ENCODE peak calls at places on chromosomes 2 and 18, in six cellular contexts. T, Y, G, U, F and V are unnamed samples.

GRCh38 chr18:45958730-45959129 is 8.4 kb downstream of the EPG5 start:
- DNase-seq in U (no peak), F (no peak), Y (no peak), T (no peak), G (no peak), V (peak; percentile 29)

GRCh38 chr2:64899081-64899865 is 89.9 kb upstream of the SLC1A4 start:
- DNase-seq in U (no peak), G (no peak), F (no peak), Y (no peak), T (no peak), V (no peak)

GRCh38 chr2:39723946-39724827 is 54.9 kb downstream of the THUMPD2 start:
- DNase-seq in Y (no peak), U (no peak), T (no peak), G (no peak), F (no peak), V (no peak)

GRCh38 chr2:70939001-70939846 is 3.5 kb downstream of the ATP6V1B1 start:
- DNase-seq in G (no peak), U (no peak), Y (peak; percentile 86), T (peak; percentile 80), F (no peak), V (no peak)

GRCh38 chr2:138334323-138334722 is 167.2 kb upstream of the SPOPL start:
- DNase-seq in T (no peak), U (no peak), F (no peak), G (no peak), Y (no peak), V (no peak)

GRCh38 chr2:73175663-73176204 is 26.6 kb upstream of the NOTO start:
- DNase-seq in G (no peak), Y (peak; percentile 90), T (peak; percentile 82), U (peak; percentile 88), F (peak; percentile 58), V (peak; percentile 9)

GRCh38 chr2:233466991-233467603 is 99.5 kb downstream of the USP40 start:
- DNase-seq in U (no peak), Y (no peak), G (no peak), F (no peak), T (no peak), V (no peak)

GRCh38 chr2:177885828-177886466 is 186.6 kb downstream of the PDE11A start:
- DNase-seq in U (no peak), F (no peak), G (no peak), Y (no peak), T (no peak), V (no peak)

GRCh38 chr2:239561448-239562001 is 160.7 kb upstream of the HDAC4 start:
- DNase-seq in U (no peak), Y (no peak), F (no peak), T (no peak), G (no peak), V (no peak)

GRCh38 chr2:227862227-227862740 is 9.1 kb upstream of the DAW1 start:
- DNase-seq in Y (peak; percentile 60), F (peak; percentile 70), U (peak; percentile 17), G (peak; percentile 51), T (peak; percentile 72), V (peak; percentile 36)

GRCh38 chr2:12488365-12488972 is 228.3 kb upstream of the TRIB2 start:
- DNase-seq in G (no peak), T (no peak), Y (no peak), U (no peak), F (no peak), V (no peak)

GRCh38 chr18:46578987-46579386 is 78.0 kb downstream of the LOXHD1 start:
- DNase-seq in G (no peak), Y (no peak), F (no peak), T (no peak), U (no peak), V (no peak)

GRCh38 chr2:200619275-200619674 is 33.5 kb downstream of the AOX1 start:
- DNase-seq in T (no peak), U (no peak), F (no peak), Y (no peak), G (no peak), V (no peak)

GRCh38 chr2:128736689-128737545 is 418.2 kb upstream of the HS6ST1 start:
- DNase-seq in G (peak; percentile 54), U (peak; percentile 81), Y (peak; percentile 91), F (peak; percentile 50), T (peak; percentile 95), V (peak; percentile 49)

GRCh38 chr18:45026162-45026561 is 345.5 kb downstream of the SETBP1 start:
- DNase-seq in T (no peak), Y (peak; percentile 18), G (no peak), F (no peak), U (no peak), V (no peak)

GRCh38 chr2:200939832-200940231 is 23.6 kb downstream of the ORC2 start:
- DNase-seq in G (no peak), T (no peak), Y (no peak), U (no peak), F (no peak), V (no peak)

GRCh38 chr2:223688094-223688835 is 86.1 kb upstream of the SCG2 start:
- DNase-seq in G (no peak), Y (peak; percentile 30), F (no peak), T (peak; percentile 20), U (no peak), V (no peak)

GRCh38 chr2:43169091-43169936 is 57.1 kb downstream of the ZFP36L2 start:
- DNase-seq in F (no peak), U (no peak), G (no peak), Y (no peak), T (no peak), V (no peak)

GRCh38 chr2:11988691-11989465 is 242.4 kb downstream of the LPIN1 start:
- DNase-seq in T (no peak), F (no peak), U (no peak), G (no peak), Y (no peak), V (no peak)

GRCh38 chr18:32677578-32677977 is 95.2 kb downstream of the KLHL14 start:
- DNase-seq in F (no peak), U (no peak), T (no peak), G (no peak), Y (no peak), V (no peak)

GRCh38 chr2:191183081-191183480 is 32.3 kb upstream of the STAT4 start:
- DNase-seq in G (no peak), U (no peak), T (no peak), F (no peak), Y (no peak), V (no peak)

GRCh38 chr2:207188601-207189000 is 22.9 kb upstream of the KLF7 start:
- DNase-seq in T (no peak), G (no peak), Y (no peak), F (peak; percentile 72), U (no peak), V (no peak)

GRCh38 chr2:54635554-54636152 is 87.8 kb upstream of the EML6 start:
- DNase-seq in G (no peak), F (peak; percentile 27), U (no peak), T (no peak), Y (no peak), V (no peak)

GRCh38 chr2:240757086-240757614 is 62.9 kb downstream of the KIF1A start:
- DNase-seq in G (no peak), F (no peak), T (no peak), Y (no peak), U (no peak), V (no peak)

GRCh38 chr2:183024701-183025100 is 13.6 kb downstream of the NCKAP1 start:
- DNase-seq in U (no peak), G (no peak), F (peak; percentile 31), Y (no peak), T (no peak), V (no peak)

GRCh38 chr2:85430780-85431601 is 12.5 kb downstream of the SH2D6 start:
- DNase-seq in G (no peak), T (peak; percentile 97), F (no peak), Y (peak; percentile 93), U (no peak), V (no peak)

GRCh38 chr18:44788334-44788733 is 107.6 kb downstream of the SETBP1 start:
- DNase-seq in T (no peak), G (no peak), U (no peak), Y (no peak), F (no peak), V (no peak)

GRCh38 chr2:225614915-225615314 is 215.4 kb downstream of the NYAP2 start:
- DNase-seq in G (no peak), U (no peak), T (no peak), F (no peak), Y (peak; percentile 5), V (no peak)
- TF ChIP-seq EZH2 in G (no peak), U (no peak), T (no peak), F (no peak), Y (no peak), V (no peak)

GRCh38 chr2:105134076-105134475 is 96.2 kb downstream of the MRPS9 start:
- DNase-seq in Y (no peak), T (no peak), G (no peak), U (no peak), F (no peak), V (no peak)

GRCh38 chr2:105126353-105126752 is 88.5 kb downstream of the MRPS9 start:
- DNase-seq in Y (no peak), F (no peak), U (no peak), G (no peak), T (no peak), V (no peak)

GRCh38 chr2:105125920-105126319 is 88.1 kb downstream of the MRPS9 start:
- DNase-seq in F (no peak), G (no peak), Y (no peak), T (peak; percentile 66), U (no peak), V (no peak)

GRCh38 chr2:105127288-105127915 is 89.5 kb downstream of the MRPS9 start:
- DNase-seq in T (no peak), U (no peak), F (no peak), Y (no peak), G (no peak), V (no peak)

GRCh38 chr2:105129722-105130232 is 91.9 kb downstream of the MRPS9 start:
- DNase-seq in G (no peak), T (no peak), U (no peak), F (no peak), Y (no peak), V (no peak)
- H3K4me2 ChIP-seq in G (no peak overlapping the region), T (no peak overlapping the region), U (no peak overlapping the region), F (no peak overlapping the region), Y (no peak overlapping the region), V (no peak overlapping the region)

GRCh38 chr2:56184500-56184996 is 758 bp downstream of the CCDC85A start:
- DNase-seq in Y (peak; percentile 73), F (peak; percentile 46), U (no peak), G (no peak), T (peak; percentile 52), V (peak; percentile 46)
- TF ChIP-seq EZH2 in Y (no peak), F (no peak), U (no peak), G (no peak), T (no peak), V (no peak)

DNA sequence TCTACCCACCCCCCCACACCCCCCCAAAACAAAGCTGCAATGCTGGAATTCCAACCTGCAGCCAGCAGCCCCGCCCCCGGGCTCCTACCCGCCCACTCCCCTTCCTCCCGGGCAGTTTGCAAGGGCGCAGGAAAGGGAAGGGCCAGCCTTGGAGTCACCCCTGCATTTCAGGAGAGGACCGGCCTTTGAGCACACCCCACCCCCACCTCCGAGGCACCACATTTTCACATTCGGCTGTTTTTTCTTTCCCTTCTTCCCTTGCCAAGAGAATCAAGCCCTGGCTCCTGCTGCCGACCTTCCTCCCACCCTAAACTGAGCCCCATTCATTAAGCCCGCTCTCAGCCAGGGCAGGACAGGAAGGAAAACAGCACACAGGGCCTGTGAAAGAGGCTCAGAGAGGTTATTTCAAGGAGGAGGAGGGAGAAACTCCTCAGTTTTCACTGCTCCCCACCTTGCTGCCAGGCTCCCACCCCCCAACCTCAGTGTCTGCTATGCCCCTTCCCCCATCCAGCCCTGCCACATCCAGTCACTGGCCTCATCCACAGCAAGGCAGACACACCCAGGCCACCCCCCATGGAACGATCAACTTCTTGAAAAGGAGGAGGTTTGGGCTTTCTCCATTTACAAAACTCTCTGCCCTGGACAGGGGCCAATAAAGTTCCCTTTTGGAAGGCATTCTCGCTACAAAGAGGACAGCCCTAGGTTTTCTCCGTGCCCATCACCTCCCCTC is 11.2 kb downstream of the SMAD7 start:
- DNase-seq in G (no peak), T (peak; percentile 80), F (peak; percentile 69), Y (peak; percentile 56), U (no peak), V (no peak)
- H3K4me2 ChIP-seq in G (peak overlapping the region; percentile 28), T (peak overlapping the region; percentile 77), F (peak overlapping the region; percentile 60), Y (peak overlapping the region; percentile 64), U (no peak overlapping the region), V (peak overlapping the region; percentile 55)